ENCODE peak calls at places on chromosomes 5 and 9, in five cellular contexts. One of them, this sample, is unnamed.

GRCh38 chr9:95505676-95506437 is 10.9 kb downstream of the PTCH1 start:
- DNase-seq in HEK293T: peak; percentile 71
- DNase-seq in stimulated activated CD4-positive, alpha-beta T cell treated with anti-CD3 and anti-CD28 coated beads, Interleukin-4, amount 100 ng/mL, for 24 hours: peak; percentile 32
- DNase-seq in HCEC 1CT: peak; percentile 48
- DNase-seq in ovary: peak; percentile 69
- DNase-seq in this sample: peak; percentile 58

GRCh38 chr5:43661102-43661501 is 58.1 kb downstream of the NNT start:
- DNase-seq in HEK293T: no peak
- DNase-seq in stimulated activated CD4-positive, alpha-beta T cell treated with anti-CD3 and anti-CD28 coated beads, Interleukin-4, amount 100 ng/mL, for 24 hours: peak; percentile 36
- DNase-seq in HCEC 1CT: peak; percentile 49
- DNase-seq in ovary: peak; percentile 24
- DNase-seq in this sample: no peak

GRCh38 chr5:169521366-169521983 is 62.1 kb upstream of the SPDL1 start:
- DNase-seq in HEK293T: no peak
- DNase-seq in stimulated activated CD4-positive, alpha-beta T cell treated with anti-CD3 and anti-CD28 coated beads, Interleukin-4, amount 100 ng/mL, for 24 hours: no peak
- DNase-seq in HCEC 1CT: no peak
- DNase-seq in ovary: no peak
- DNase-seq in this sample: peak; percentile 55

GRCh38 chr9:76692448-76693129 is 71.6 kb upstream of the PCA3 start:
- DNase-seq in HEK293T: no peak
- DNase-seq in stimulated activated CD4-positive, alpha-beta T cell treated with anti-CD3 and anti-CD28 coated beads, Interleukin-4, amount 100 ng/mL, for 24 hours: no peak
- DNase-seq in HCEC 1CT: no peak
- DNase-seq in ovary: no peak
- DNase-seq in this sample: no peak

GRCh38 chr5:150763023-150763793 is 4.4 kb upstream of the DCTN4 start:
- DNase-seq in HEK293T: no peak
- DNase-seq in stimulated activated CD4-positive, alpha-beta T cell treated with anti-CD3 and anti-CD28 coated beads, Interleukin-4, amount 100 ng/mL, for 24 hours: no peak
- DNase-seq in HCEC 1CT: peak; percentile 88
- DNase-seq in ovary: peak; percentile 87
- DNase-seq in this sample: peak; percentile 72

GRCh38 chr5:91207248-91207647 is 175.9 kb downstream of the ARRDC3 start:
- DNase-seq in HEK293T: no peak
- DNase-seq in stimulated activated CD4-positive, alpha-beta T cell treated with anti-CD3 and anti-CD28 coated beads, Interleukin-4, amount 100 ng/mL, for 24 hours: no peak
- DNase-seq in HCEC 1CT: peak; percentile 24
- DNase-seq in ovary: no peak
- DNase-seq in this sample: no peak

GRCh38 chr5:159695741-159696294 is 220.5 kb upstream of the ADRA1B start:
- DNase-seq in HEK293T: no peak
- DNase-seq in stimulated activated CD4-positive, alpha-beta T cell treated with anti-CD3 and anti-CD28 coated beads, Interleukin-4, amount 100 ng/mL, for 24 hours: no peak
- DNase-seq in HCEC 1CT: no peak
- DNase-seq in ovary: no peak
- DNase-seq in this sample: no peak

GRCh38 chr5:61270510-61271165 is 61.4 kb upstream of the ZSWIM6 start:
- DNase-seq in HEK293T: no peak
- DNase-seq in stimulated activated CD4-positive, alpha-beta T cell treated with anti-CD3 and anti-CD28 coated beads, Interleukin-4, amount 100 ng/mL, for 24 hours: no peak
- DNase-seq in HCEC 1CT: no peak
- DNase-seq in ovary: no peak
- DNase-seq in this sample: no peak

GRCh38 chr9:69322256-69322655 is 2.8 kb upstream of the ENTREP1 start:
- DNase-seq in HEK293T: no peak
- DNase-seq in stimulated activated CD4-positive, alpha-beta T cell treated with anti-CD3 and anti-CD28 coated beads, Interleukin-4, amount 100 ng/mL, for 24 hours: no peak
- DNase-seq in HCEC 1CT: no peak
- DNase-seq in ovary: no peak
- DNase-seq in this sample: no peak